ENCODE peak calls at places on chromosomes 12 and 14, in four cellular contexts. One of them, this sample, is unnamed.

GRCh38 chr12:121751034-121751433 is 38.5 kb downstream of the TMEM120B start:
- DNase-seq in endothelial cell of umbilical vein: no peak
- DNase-seq in prostate gland: no peak
- DNase-seq in suprapubic skin: no peak
- DNase-seq in this sample: no peak

GRCh38 chr12:68405292-68405900 is 73.2 kb upstream of the MDM1 start:
- DNase-seq in endothelial cell of umbilical vein: peak; percentile 80
- DNase-seq in prostate gland: no peak
- DNase-seq in suprapubic skin: no peak
- DNase-seq in this sample: no peak

GRCh38 chr12:3214508-3215365 is 137.6 kb downstream of the TSPAN9 start:
- DNase-seq in endothelial cell of umbilical vein: no peak
- DNase-seq in prostate gland: peak; percentile 90
- DNase-seq in suprapubic skin: no peak
- DNase-seq in this sample: no peak

GRCh38 chr12:126507231-126507630 is 1442.0 kb downstream of the AACS start:
- DNase-seq in endothelial cell of umbilical vein: no peak
- DNase-seq in prostate gland: no peak
- DNase-seq in suprapubic skin: no peak
- DNase-seq in this sample: no peak

GRCh38 chr12:29317556-29318363 is 63.2 kb downstream of the ERGIC2 start:
- DNase-seq in endothelial cell of umbilical vein: peak; percentile 72
- DNase-seq in prostate gland: peak; percentile 16
- DNase-seq in suprapubic skin: no peak
- DNase-seq in this sample: peak; percentile 30

GRCh38 chr12:95820096-95820703 is 29.6 kb upstream of the NTN4 start:
- DNase-seq in endothelial cell of umbilical vein: peak; percentile 75
- DNase-seq in prostate gland: peak; percentile 47
- DNase-seq in suprapubic skin: no peak
- DNase-seq in this sample: no peak

GRCh38 chr12:39235990-39236767 is 206.7 kb downstream of the KIF21A start:
- DNase-seq in endothelial cell of umbilical vein: peak; percentile 10
- DNase-seq in prostate gland: no peak
- DNase-seq in suprapubic skin: no peak
- DNase-seq in this sample: no peak

GRCh38 chr12:27555928-27556778 is 32.1 kb downstream of the PPFIBP1 start:
- DNase-seq in endothelial cell of umbilical vein: peak; percentile 91
- DNase-seq in prostate gland: no peak
- DNase-seq in suprapubic skin: no peak
- DNase-seq in this sample: no peak

GRCh38 chr12:107441906-107442305 is 243.7 kb upstream of the PWP1 start:
- DNase-seq in endothelial cell of umbilical vein: no peak
- DNase-seq in prostate gland: peak; percentile 25
- DNase-seq in suprapubic skin: no peak
- DNase-seq in this sample: no peak

GRCh38 chr14:96727076-96727475 is 70.1 kb upstream of the VRK1 start:
- DNase-seq in endothelial cell of umbilical vein: no peak
- DNase-seq in prostate gland: no peak
- DNase-seq in suprapubic skin: no peak
- DNase-seq in this sample: no peak

GRCh38 chr14:91337699-91338335 is 79.8 kb downstream of the CCDC88C start:
- DNase-seq in endothelial cell of umbilical vein: no peak
- DNase-seq in prostate gland: no peak
- DNase-seq in suprapubic skin: no peak
- DNase-seq in this sample: no peak

GRCh38 chr12:98275131-98275475 is 240.3 kb upstream of the TMPO start:
- DNase-seq in endothelial cell of umbilical vein: no peak
- DNase-seq in prostate gland: no peak
- DNase-seq in suprapubic skin: no peak
- DNase-seq in this sample: no peak

GRCh38 chr12:27807063-27807703 is 27.1 kb upstream of the MANSC4 start:
- DNase-seq in endothelial cell of umbilical vein: no peak
- DNase-seq in prostate gland: no peak
- DNase-seq in suprapubic skin: no peak
- DNase-seq in this sample: no peak

GRCh38 chr14:72856530-72857264 is 37.2 kb downstream of the DPF3 start:
- DNase-seq in endothelial cell of umbilical vein: no peak
- DNase-seq in prostate gland: no peak
- DNase-seq in suprapubic skin: no peak
- DNase-seq in this sample: no peak

GRCh38 chr14:22479781-22480464 is 109.1 kb downstream of the DAD1 start:
- DNase-seq in endothelial cell of umbilical vein: no peak
- DNase-seq in prostate gland: no peak
- DNase-seq in suprapubic skin: no peak
- DNase-seq in this sample: no peak

GRCh38 chr12:24902521-24903304 is 46.2 kb downstream of the BCAT1 start:
- DNase-seq in endothelial cell of umbilical vein: no peak
- DNase-seq in prostate gland: no peak
- DNase-seq in suprapubic skin: no peak
- DNase-seq in this sample: peak; percentile 40

GRCh38 chr12:9798008-9798619 is 29.2 kb upstream of the KLRF1 start:
- DNase-seq in endothelial cell of umbilical vein: peak; percentile 87
- DNase-seq in prostate gland: peak; percentile 53
- DNase-seq in suprapubic skin: no peak
- DNase-seq in this sample: no peak

GRCh38 chr12:121549075-121549474 is 31.7 kb downstream of the KDM2B start:
- DNase-seq in endothelial cell of umbilical vein: no peak
- DNase-seq in prostate gland: no peak
- DNase-seq in suprapubic skin: no peak
- DNase-seq in this sample: no peak

GRCh38 chr14:89221109-89221508 is 195.9 kb downstream of the FOXN3 start:
- DNase-seq in endothelial cell of umbilical vein: peak; percentile 86
- DNase-seq in prostate gland: no peak
- DNase-seq in suprapubic skin: no peak
- DNase-seq in this sample: no peak

GRCh38 chr12:103773109-103773905 is 67.7 kb downstream of the NT5DC3 start:
- DNase-seq in endothelial cell of umbilical vein: no peak
- DNase-seq in prostate gland: no peak
- DNase-seq in suprapubic skin: no peak
- DNase-seq in this sample: no peak

GRCh38 chr14:32372154-32372553 is 43.1 kb downstream of the AKAP6 start:
- DNase-seq in endothelial cell of umbilical vein: peak; percentile 28
- DNase-seq in prostate gland: no peak
- DNase-seq in suprapubic skin: no peak
- DNase-seq in this sample: no peak

GRCh38 chr14:84003316-84003715 is 1526.6 kb upstream of the FLRT2 start:
- DNase-seq in endothelial cell of umbilical vein: peak; percentile 27
- DNase-seq in prostate gland: no peak
- DNase-seq in suprapubic skin: no peak
- DNase-seq in this sample: no peak

GRCh38 chr14:104320611-104321086 is 182.3 kb downstream of the KIF26A start:
- DNase-seq in endothelial cell of umbilical vein: no peak
- DNase-seq in prostate gland: no peak
- DNase-seq in suprapubic skin: peak; percentile 55
- DNase-seq in this sample: peak; percentile 18

GRCh38 chr12:17528394-17528793 is 561.6 kb downstream of the RERGL start:
- DNase-seq in endothelial cell of umbilical vein: no peak
- DNase-seq in prostate gland: no peak
- DNase-seq in suprapubic skin: no peak
- DNase-seq in this sample: no peak

GRCh38 chr14:75928587-75929230 is 53.1 kb downstream of the TGFB3 start:
- DNase-seq in endothelial cell of umbilical vein: peak; percentile 27
- DNase-seq in prostate gland: no peak
- DNase-seq in suprapubic skin: no peak
- DNase-seq in this sample: no peak

GRCh38 chr12:110224379-110225304 is 56.4 kb upstream of the ATP2A2 start:
- DNase-seq in endothelial cell of umbilical vein: peak; percentile 85
- DNase-seq in prostate gland: peak; percentile 43
- DNase-seq in suprapubic skin: no peak
- DNase-seq in this sample: no peak
- TF ChIP-seq POLR2AphosphoS5 in endothelial cell of umbilical vein: no peak
- TF ChIP-seq POLR2AphosphoS5 in prostate gland: peak; percentile 66
- TF ChIP-seq POLR2AphosphoS5 in suprapubic skin: no peak
- TF ChIP-seq POLR2AphosphoS5 in this sample: no peak

GRCh38 chr14:93115069-93115919 is 431 bp downstream of the ITPK1 start:
- DNase-seq in endothelial cell of umbilical vein: peak; percentile 83
- DNase-seq in prostate gland: peak; percentile 81
- DNase-seq in suprapubic skin: peak; percentile 87
- DNase-seq in this sample: peak; percentile 80
- TF ChIP-seq POLR2A in endothelial cell of umbilical vein: no peak
- TF ChIP-seq POLR2A in prostate gland: peak; percentile 54
- TF ChIP-seq POLR2A in suprapubic skin: peak; percentile 40
- TF ChIP-seq POLR2A in this sample: no peak

DNA sequence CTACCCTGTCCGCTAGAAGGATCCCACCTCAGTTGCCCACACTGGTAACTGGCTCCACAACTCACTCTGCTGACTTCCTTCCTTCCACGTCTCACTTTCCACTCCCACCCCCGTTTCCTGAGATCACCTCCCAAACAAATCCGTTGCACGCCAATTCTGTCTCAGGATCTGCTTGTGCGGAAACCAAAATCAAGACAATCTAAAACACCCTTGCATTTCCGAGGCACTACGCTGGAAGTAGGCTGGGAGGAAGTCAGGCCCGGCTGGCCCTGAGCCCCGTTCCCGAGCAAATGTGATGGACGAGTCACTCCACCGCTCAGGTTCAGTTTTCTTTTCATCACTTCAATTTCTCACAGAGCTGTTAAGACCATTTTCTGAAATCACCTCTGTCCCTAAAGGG is 23.1 kb downstream of the ABCB9 start:
- DNase-seq in endothelial cell of umbilical vein: peak; percentile 70
- DNase-seq in prostate gland: no peak
- DNase-seq in suprapubic skin: no peak
- DNase-seq in this sample: no peak
- TF ChIP-seq POLR2AphosphoS5 in endothelial cell of umbilical vein: peak; percentile 49
- TF ChIP-seq POLR2AphosphoS5 in prostate gland: no peak
- TF ChIP-seq POLR2AphosphoS5 in suprapubic skin: no peak
- TF ChIP-seq POLR2AphosphoS5 in this sample: no peak

GRCh38 chr14:67359319-67359774 is 257 bp downstream of the ATP6V1D start:
- DNase-seq in endothelial cell of umbilical vein: no peak
- DNase-seq in prostate gland: no peak
- DNase-seq in suprapubic skin: peak; percentile 69
- DNase-seq in this sample: no peak
- TF ChIP-seq POLR2A in endothelial cell of umbilical vein: peak; percentile 86
- TF ChIP-seq POLR2A in prostate gland: peak; percentile 59
- TF ChIP-seq POLR2A in suprapubic skin: peak; percentile 48
- TF ChIP-seq POLR2A in this sample: no peak

GRCh38 chr12:4288296-4289019 is 14.9 kb downstream of the CCND2 start:
- DNase-seq in endothelial cell of umbilical vein: no peak
- DNase-seq in prostate gland: no peak
- DNase-seq in suprapubic skin: peak; percentile 47
- DNase-seq in this sample: no peak
- TF ChIP-seq POLR2AphosphoS5 in endothelial cell of umbilical vein: no peak
- TF ChIP-seq POLR2AphosphoS5 in prostate gland: no peak
- TF ChIP-seq POLR2AphosphoS5 in suprapubic skin: no peak
- TF ChIP-seq POLR2AphosphoS5 in this sample: no peak

DNA sequence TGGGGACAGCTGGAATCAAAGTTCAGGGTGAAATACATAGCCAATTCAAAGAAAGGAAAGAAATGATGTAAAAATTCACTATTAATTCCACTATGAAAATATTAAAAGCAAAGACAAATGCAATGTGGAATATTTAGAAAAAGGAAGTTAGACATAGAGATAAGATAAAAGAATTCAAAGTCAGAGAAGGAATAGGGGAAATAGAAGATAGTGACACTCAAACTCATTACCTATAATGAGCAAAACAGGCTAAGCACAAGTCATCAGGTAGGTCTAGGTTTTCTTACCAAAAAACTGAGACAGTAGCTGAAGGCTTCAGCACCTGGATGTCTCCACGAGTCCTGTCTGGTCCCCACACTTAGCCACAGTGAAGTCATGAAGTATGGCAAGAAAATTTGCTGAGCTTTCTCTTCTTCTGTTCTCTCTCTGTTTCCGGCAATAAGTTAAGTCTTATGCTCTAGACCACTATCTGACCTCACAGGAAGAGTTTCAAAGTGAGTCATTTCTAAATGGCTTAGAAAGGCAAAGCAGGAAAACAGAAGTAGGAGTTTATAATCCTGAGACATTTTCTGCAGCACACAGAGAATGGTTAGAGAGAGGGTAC is at the start of gene C3AR1:
- DNase-seq in endothelial cell of umbilical vein: peak; percentile 83
- DNase-seq in prostate gland: no peak
- DNase-seq in suprapubic skin: no peak
- DNase-seq in this sample: peak; percentile 41
- TF ChIP-seq POLR2A in endothelial cell of umbilical vein: no peak
- TF ChIP-seq POLR2A in prostate gland: no peak
- TF ChIP-seq POLR2A in suprapubic skin: peak; percentile 42
- TF ChIP-seq POLR2A in this sample: no peak

DNA sequence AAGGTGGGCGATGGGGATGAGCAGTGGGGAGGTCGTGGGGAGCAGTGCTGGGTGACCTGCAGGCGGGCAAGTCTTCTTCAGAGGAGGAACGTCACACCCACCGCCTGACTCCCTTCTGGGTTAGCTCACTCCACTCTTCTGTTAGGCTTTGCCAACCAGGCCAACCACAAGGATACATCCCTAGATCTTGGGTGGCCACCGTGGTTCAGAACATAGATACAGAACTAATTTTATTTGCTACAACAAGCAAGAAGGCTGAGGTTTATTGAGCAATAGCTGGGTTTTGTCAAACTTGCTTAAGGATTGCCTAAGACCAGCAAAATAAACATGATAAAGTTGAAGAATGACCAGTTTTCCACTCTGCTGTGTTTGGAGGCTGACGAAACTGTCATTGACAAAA is 109.4 kb downstream of the DACT1 start:
- DNase-seq in endothelial cell of umbilical vein: no peak
- DNase-seq in prostate gland: peak; percentile 14
- DNase-seq in suprapubic skin: peak; percentile 84
- DNase-seq in this sample: no peak
- TF ChIP-seq POLR2AphosphoS5 in endothelial cell of umbilical vein: no peak
- TF ChIP-seq POLR2AphosphoS5 in prostate gland: peak; percentile 59
- TF ChIP-seq POLR2AphosphoS5 in suprapubic skin: no peak
- TF ChIP-seq POLR2AphosphoS5 in this sample: no peak

GRCh38 chr14:20454645-20455354 is at the start of the genes APEX1 and OSGEP:
- DNase-seq in endothelial cell of umbilical vein: peak; percentile 99
- DNase-seq in prostate gland: peak; percentile 99
- DNase-seq in suprapubic skin: peak; percentile 100
- DNase-seq in this sample: peak; percentile 85
- TF ChIP-seq POLR2A in endothelial cell of umbilical vein: peak; percentile 78
- TF ChIP-seq POLR2A in prostate gland: peak; percentile 65
- TF ChIP-seq POLR2A in suprapubic skin: peak; percentile 69
- TF ChIP-seq POLR2A in this sample: peak; percentile 91

This sample was measured in GM12891.